ENCODE peak calls at places on chromosomes 13 and 19, in ten cellular contexts. I is HT1080; P is M059J; Q is foreskin keratinocyte; H is cardiac muscle cell; U is GM13976; A is RPMI7951; N is CD4-positive, alpha-beta T cell; O is stimulated activated effector memory CD8-positive, alpha-beta T cell treated with anti-CD3 and anti-CD28 coated beads, Interleukin-12 subunit alpha, Interleukin-12 subunit beta, amount 100 ng/mL, for 72 hours; S is psoas muscle. G is an unnamed sample.

GRCh38 chr13:41054919-41055619 is 6.2 kb upstream of the WBP4 start:
- DNase-seq in H (no peak), Q (no peak), I (no peak), U (no peak), N (no peak), S (no peak), P (peak; percentile 26), O (no peak), A (no peak), G (no peak)

GRCh38 chr13:42272115-42272756 is at the start of gene AKAP11:
- DNase-seq in S (peak; percentile 45), P (peak; percentile 47), A (peak; percentile 47), O (peak; percentile 81), I (peak; percentile 53), H (peak; percentile 82), N (peak; percentile 33), U (no peak), Q (peak; percentile 40), G (peak; percentile 17)

GRCh38 chr19:29942404-29943261 is 594 bp downstream of the URI1 start:
- DNase-seq in O (peak; percentile 85), P (peak; percentile 46), A (peak; percentile 54), S (peak; percentile 63), H (peak; percentile 77), I (peak; percentile 39), Q (no peak), N (peak; percentile 68), U (peak; percentile 84), G (peak; percentile 21)

GRCh38 chr19:47891923-47892666 is 6.0 kb upstream of the SULT2A1 start:
- DNase-seq in O (no peak), S (no peak), Q (no peak), I (no peak), N (no peak), H (peak; percentile 81), A (no peak), U (no peak), P (peak; percentile 20), G (no peak)

GRCh38 chr13:36736119-36736726 is 62.4 kb downstream of the SERTM1 start:
- DNase-seq in Q (peak; percentile 18), H (peak; percentile 79), P (peak; percentile 46), O (no peak), S (no peak), A (peak; percentile 50), N (peak; percentile 12), U (peak; percentile 10), I (peak; percentile 34), G (peak; percentile 58)

GRCh38 chr19:11798391-11799296 is at the start of gene ZNF491:
- DNase-seq in S (peak; percentile 91), O (peak; percentile 88), P (peak; percentile 88), N (peak; percentile 83), Q (peak; percentile 80), I (peak; percentile 47), A (peak; percentile 86), H (peak; percentile 96), U (peak; percentile 97), G (peak; percentile 94)

GRCh38 chr13:32430018-32430747 is 2.3 kb upstream of the N4BP2L1 start:
- DNase-seq in P (peak; percentile 3), O (no peak), H (no peak), S (no peak), I (no peak), N (no peak), U (no peak), A (no peak), Q (no peak), G (no peak)

GRCh38 chr19:55579766-55580621 is 654 bp downstream of the ZNF579 start:
- DNase-seq in Q (no peak), S (no peak), H (peak; percentile 62), O (no peak), N (no peak), A (peak; percentile 33), U (peak; percentile 70), I (no peak), P (no peak), G (no peak)

GRCh38 chr19:32373614-32374295 is 28.3 kb downstream of the ZNF507 start:
- DNase-seq in Q (peak; percentile 98), A (peak; percentile 97), H (peak; percentile 29), N (no peak), O (no peak), U (no peak), S (no peak), P (peak; percentile 99), I (peak; percentile 99), G (no peak)

GRCh38 chr13:42064259-42064658 is 15.8 kb downstream of the DGKH start:
- DNase-seq in H (no peak), I (no peak), O (no peak), U (no peak), A (peak; percentile 73), S (peak; percentile 18), P (peak; percentile 76), Q (no peak), N (no peak), G (no peak)

GRCh38 chr19:40908981-40909380 is 26.9 kb upstream of the CYP2A7 start:
- DNase-seq in H (peak; percentile 36), I (no peak), P (no peak), A (no peak), N (no peak), S (no peak), O (peak; percentile 53), Q (no peak), U (no peak), G (peak; percentile 54)

GRCh38 chr13:91133941-91134772 is 213.3 kb upstream of the MIR17HG start:
- DNase-seq in H (peak; percentile 70), N (no peak), A (peak; percentile 31), S (no peak), O (no peak), Q (peak; percentile 64), P (peak; percentile 53), U (peak; percentile 32), I (peak; percentile 61), G (no peak)

GRCh38 chr13:51453959-51454703 is 1.3 kb upstream of the INTS6 start:
- DNase-seq in A (no peak), N (peak; percentile 15), S (no peak), H (peak; percentile 32), P (peak; percentile 4), I (peak; percentile 5), U (peak; percentile 44), O (peak; percentile 67), Q (peak; percentile 43), G (no peak)

GRCh38 chr13:44425041-44425814 is 51.6 kb downstream of the SERP2 start:
- DNase-seq in U (no peak), A (peak; percentile 41), P (no peak), Q (no peak), H (no peak), S (no peak), N (no peak), O (peak; percentile 4), I (no peak), G (no peak)